ENCODE peak calls at places on chromosomes 11 and 22, in seven cellular contexts. D is neural crest cell, A is GM13976, V is AG04450, M is BJ, R is Ammon's horn, B is lower leg skin. W is an unnamed sample.

GRCh38 chr11:68775951-68776388 is 24.6 kb upstream of the TESMIN start:
- DNase-seq in M (no peak), R (no peak), B (no peak), V (no peak), A (no peak), D (no peak), W (no peak)

GRCh38 chr11:9264381-9265210 is 554 bp downstream of the DENND5A start:
- DNase-seq in V (no peak), M (peak), A (peak), R (peak), D (peak), B (peak), W (peak)

GRCh38 chr11:12840871-12841516 is 166.8 kb downstream of the TEAD1 start:
- DNase-seq in R (no peak), D (no peak), M (no peak), A (no peak), B (no peak), V (no peak), W (no peak)

GRCh38 chr11:43503417-43503816 is 144.7 kb downstream of the TTC17 start:
- DNase-seq in A (no peak), D (no peak), R (no peak), V (no peak), B (no peak), M (no peak), W (no peak)

GRCh38 chr11:134443246-134443645 is 31.2 kb upstream of the B3GAT1 start:
- DNase-seq in R (no peak), B (no peak), A (no peak), D (no peak), M (no peak), V (no peak), W (no peak)

GRCh38 chr11:9529333-9529648 is 44.2 kb upstream of the WEE1 start:
- DNase-seq in D (no peak), R (no peak), A (no peak), V (no peak), B (no peak), M (no peak), W (no peak)

GRCh38 chr22:41245917-41246499 is 5.3 kb upstream of the CHADL start:
- DNase-seq in V (no peak), A (no peak), D (no peak), B (no peak), R (no peak), M (no peak), W (no peak)

GRCh38 chr11:8767466-8768142 is 85.0 kb downstream of the RPL27A start:
- DNase-seq in D (no peak), A (no peak), M (no peak), R (no peak), B (no peak), V (no peak), W (no peak)

GRCh38 chr11:85627332-85627997 is at the start of gene DLG2:
- DNase-seq in D (no peak), R (peak), B (no peak), V (no peak), M (no peak), A (peak), W (no peak)

GRCh38 chr11:94706211-94706610 is 61.9 kb upstream of the AMOTL1 start:
- DNase-seq in V (no peak), A (no peak), R (no peak), M (no peak), D (no peak), B (peak), W (no peak)

GRCh38 chr11:14189874-14190273 is 169.1 kb downstream of the RRAS2 start:
- DNase-seq in M (no peak), B (peak), D (no peak), R (peak), V (no peak), A (no peak), W (no peak)

GRCh38 chr22:35056486-35056885 is 9.5 kb upstream of the ISX start:
- DNase-seq in V (no peak), D (no peak), R (no peak), B (no peak), A (no peak), M (no peak), W (no peak)

GRCh38 chr11:20029193-20029592 is 131.1 kb downstream of the DBX1 start:
- DNase-seq in R (no peak), V (no peak), B (no peak), M (no peak), A (no peak), D (no peak), W (no peak)

W was measured in retinal pigment epithelial cell.